ENCODE peak calls at places on chromosome 2, in nine cellular contexts. V is suprapubic skin; T is fibroblast of pulmonary artery; Q is CD8-positive, alpha-beta T cell; H is BJ; F is K562; D is cardiac muscle cell; O is tibial artery; K is prostate gland. N is an unnamed sample.

GRCh38 chr2:172864182-172864581 is 128.5 kb downstream of the RAPGEF4 start:
- DNase-seq in V (no peak), T (peak; percentile 49), O (peak; percentile 39), F (peak; percentile 55), H (no peak), D (peak; percentile 60), Q (no peak), K (peak; percentile 57), N (peak; percentile 58)

GRCh38 chr2:111667542-111668273 is 216.3 kb downstream of the ANAPC1 start:
- DNase-seq in V (no peak), F (no peak), O (peak; percentile 39), D (peak; percentile 89), T (peak; percentile 89), H (no peak), Q (no peak), K (no peak), N (peak; percentile 68)

GRCh38 chr2:74441690-74442482 is at the start of gene RTKN:
- DNase-seq in Q (peak; percentile 28), H (no peak), O (no peak), F (no peak), T (no peak), K (peak; percentile 81), V (no peak), D (peak; percentile 41), N (no peak)

GRCh38 chr2:133791191-133791590 is 222.9 kb upstream of the NCKAP5 start:
- DNase-seq in V (no peak), Q (no peak), O (no peak), F (no peak), H (peak; percentile 59), K (no peak), D (peak; percentile 35), T (peak; percentile 58), N (peak; percentile 82)

GRCh38 chr2:55519908-55520885 is 679 bp downstream of the CFAP36 start:
- DNase-seq in K (peak; percentile 32), D (peak; percentile 49), T (peak; percentile 38), F (peak; percentile 45), O (peak; percentile 28), Q (peak; percentile 59), H (no peak), V (peak; percentile 80), N (peak; percentile 45)

GRCh38 chr2:172098650-172099471 is 3.8 kb downstream of the DLX2 start:
- DNase-seq in H (no peak), T (peak; percentile 57), V (no peak), D (peak; percentile 57), Q (no peak), F (peak; percentile 95), K (no peak), O (no peak), N (peak; percentile 89)

GRCh38 chr2:219901155-219901554 is 273.7 kb downstream of the SLC4A3 start:
- DNase-seq in O (no peak), T (no peak), F (no peak), H (no peak), K (no peak), Q (no peak), D (no peak), V (no peak), N (no peak)

GRCh38 chr2:189702071-189702470 is 27.6 kb downstream of the ANKAR start:
- DNase-seq in K (no peak), D (no peak), F (no peak), V (no peak), T (peak; percentile 24), Q (no peak), O (no peak), H (no peak), N (peak; percentile 10)

GRCh38 chr2:230812041-230812440 is 52.7 kb upstream of the ITM2C start:
- DNase-seq in D (no peak), H (no peak), T (no peak), F (no peak), O (no peak), V (no peak), Q (no peak), K (no peak), N (no peak)

GRCh38 chr2:69422198-69422597 is 15.0 kb downstream of the NFU1 start:
- DNase-seq in T (no peak), F (no peak), D (peak; percentile 5), K (no peak), V (no peak), H (no peak), O (no peak), Q (no peak), N (no peak)

GRCh38 chr2:117785740-117786139 is 28.8 kb upstream of the DDX18 start:
- DNase-seq in H (no peak), V (no peak), K (peak; percentile 5), Q (peak; percentile 25), O (no peak), F (peak; percentile 43), D (peak; percentile 55), T (peak; percentile 58), N (peak; percentile 10)

GRCh38 chr2:62136956-62137355 is 59.0 kb upstream of the B3GNT2 start:
- DNase-seq in V (no peak), H (no peak), K (no peak), F (no peak), T (no peak), Q (no peak), O (no peak), D (no peak), N (no peak)

GRCh38 chr2:41907716-41908328 is 140.0 kb upstream of the PKDCC start:
- DNase-seq in D (no peak), Q (no peak), T (no peak), H (no peak), K (no peak), O (no peak), V (no peak), F (peak; percentile 32), N (peak; percentile 48)

GRCh38 chr2:203498161-203498560 is 36.9 kb downstream of the RAPH1 start:
- DNase-seq in V (no peak), H (peak; percentile 53), O (no peak), F (peak; percentile 5), T (peak; percentile 90), D (peak; percentile 84), Q (no peak), K (no peak), N (peak; percentile 62)

GRCh38 chr2:32723467-32724079 is 95.7 kb downstream of the TTC27 start:
- DNase-seq in V (no peak), F (no peak), T (no peak), D (no peak), O (no peak), H (no peak), K (no peak), Q (no peak), N (no peak)

GRCh38 chr2:9146656-9147055 is 60.0 kb upstream of the ASAP2 start:
- DNase-seq in D (no peak), Q (no peak), V (no peak), K (no peak), O (no peak), H (no peak), T (no peak), F (no peak), N (peak; percentile 27)

DNA sequence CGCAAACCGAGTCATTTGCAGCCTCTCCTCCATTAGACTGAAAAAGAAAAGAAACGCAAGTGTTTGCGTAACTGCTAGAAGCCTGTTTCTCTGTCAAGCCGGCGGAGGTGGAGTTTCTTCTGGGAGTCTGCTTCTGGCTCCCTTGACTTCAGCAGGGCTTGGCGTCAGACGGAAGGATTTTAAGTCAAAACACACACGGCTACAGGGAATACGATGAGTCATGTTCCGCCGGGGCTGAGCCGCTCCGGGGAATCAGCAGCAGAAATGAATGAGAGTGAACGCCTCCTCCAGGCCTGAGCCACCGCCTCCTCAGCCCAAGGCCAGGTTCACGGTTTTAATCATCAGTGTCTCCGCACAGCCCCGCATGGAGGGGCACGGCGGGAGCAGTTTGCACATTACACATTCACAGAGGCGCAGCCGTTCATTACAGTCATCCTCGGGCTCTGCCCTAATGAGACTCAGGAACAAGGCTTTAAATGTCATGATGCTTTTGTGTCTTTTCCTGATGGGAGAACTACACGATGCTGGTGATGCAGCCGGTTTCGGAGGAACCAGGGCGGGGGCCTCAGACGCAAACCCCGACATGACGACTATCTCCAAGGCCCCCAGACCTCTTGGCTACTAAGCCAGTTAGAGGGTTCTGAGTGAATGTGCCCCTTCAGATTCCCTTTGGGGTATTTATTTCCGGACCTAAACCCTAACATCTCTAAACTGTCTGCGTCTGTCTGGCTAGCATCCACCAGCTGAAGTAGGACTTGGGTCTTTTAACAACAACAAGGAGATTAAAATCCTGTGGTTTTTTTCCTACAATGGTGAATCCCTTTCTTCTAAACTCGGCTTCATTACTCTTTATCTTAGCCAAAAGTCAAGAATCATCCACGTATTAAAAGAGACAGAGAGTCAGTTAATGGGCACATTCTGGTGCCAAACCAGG is 11.1 kb upstream of the SCG2 start:
- DNase-seq in T (peak; percentile 99), V (peak; percentile 87), Q (no peak), H (peak; percentile 93), O (peak; percentile 89), K (peak; percentile 64), F (peak; percentile 21), D (peak; percentile 99), N (peak; percentile 99)
- TF ChIP-seq CTCF in T (peak; percentile 17), V (no peak), Q (no peak), H (peak; percentile 32), O (no peak), K (no peak), F (no peak), D (peak; percentile 26), N (no peak)

GRCh38 chr2:139374307-139374850 is 594.2 kb upstream of the NXPH2 start:
- DNase-seq in K (no peak), O (no peak), F (no peak), Q (no peak), T (no peak), D (no peak), H (no peak), V (no peak), N (no peak)
- H3K4me3 ChIP-seq in K (no peak overlapping the region), O (no peak overlapping the region), F (no peak overlapping the region), Q (no peak overlapping the region), T (no peak overlapping the region), D (no peak overlapping the region), H (no peak overlapping the region), V (no peak overlapping the region), N (no peak overlapping the region)

DNA sequence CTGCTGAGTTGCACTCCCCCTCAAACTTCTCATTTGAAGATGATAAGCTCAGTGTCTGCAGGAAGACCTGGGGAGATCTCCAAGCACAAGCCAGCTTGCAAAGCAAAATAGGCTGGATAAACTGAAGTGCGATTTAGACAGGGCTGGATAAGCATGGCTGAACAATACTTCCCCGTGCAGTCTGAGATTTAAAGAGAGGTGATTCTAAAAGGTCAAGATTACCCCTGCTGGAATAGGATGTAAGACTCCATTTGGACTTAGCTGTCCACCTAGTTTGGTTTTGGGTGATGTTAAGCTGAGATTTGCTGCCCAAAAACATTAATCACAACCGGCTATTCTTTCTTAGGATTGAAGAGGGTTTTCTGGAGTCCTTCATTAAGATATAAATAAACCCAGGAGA is 238.0 kb downstream of the GCA start:
- DNase-seq in F (no peak), T (no peak), K (no peak), V (no peak), D (no peak), H (no peak), Q (no peak), O (no peak), N (no peak)
- TF ChIP-seq CTCF in F (no peak), T (no peak), K (no peak), V (no peak), D (no peak), H (no peak), Q (no peak), O (no peak), N (no peak)

DNA sequence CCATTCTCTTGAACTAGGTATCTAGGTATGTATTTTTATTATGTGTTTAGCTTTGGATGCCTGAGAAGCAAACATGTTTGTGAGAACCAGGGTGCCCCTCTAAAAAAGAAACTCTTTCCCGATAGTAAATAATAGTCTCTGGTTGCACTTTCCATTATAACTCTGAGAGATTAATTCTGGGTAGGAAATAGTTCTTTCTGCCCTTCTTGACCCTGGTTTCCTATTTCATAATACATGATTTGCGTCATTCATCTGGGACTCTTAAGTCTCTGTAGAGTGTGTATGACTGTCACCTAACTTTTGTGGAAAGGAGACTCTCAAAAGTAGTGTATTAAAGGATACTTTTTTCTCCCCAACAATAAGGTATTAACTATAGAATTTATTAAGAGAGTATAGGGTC is 31.5 kb downstream of the ACSL3 start:
- DNase-seq in H (no peak), V (no peak), Q (no peak), K (no peak), T (peak; percentile 77), F (no peak), O (no peak), D (peak; percentile 71), N (no peak)
- H3K4me3 ChIP-seq in H (no peak overlapping the region), V (no peak overlapping the region), Q (no peak overlapping the region), K (no peak overlapping the region), T (peak overlapping the region; percentile 16), F (no peak overlapping the region), O (no peak overlapping the region), D (no peak overlapping the region), N (no peak overlapping the region)